ENCODE peak calls at places on chromosomes 7 and 10, in ten cellular contexts. One of them, this sample, is unnamed.

GRCh38 chr7:82158327-82158726 is 285.2 kb downstream of the CACNA2D1 start:
- DNase-seq in BJ: no peak
- DNase-seq in neural progenitor cell: no peak
- DNase-seq in RWPE1: no peak
- DNase-seq in epithelial cell of esophagus: no peak
- DNase-seq in lung: no peak
- DNase-seq in left ventricle myocardium inferior: no peak
- DNase-seq in AG10803: no peak
- DNase-seq in HCT116: no peak
- DNase-seq in astrocyte of the cerebellum: no peak
- DNase-seq in this sample: no peak

GRCh38 chr7:40921589-40922315 is 781.1 kb downstream of the INHBA start:
- DNase-seq in lung: no peak
- DNase-seq in AG10803: no peak
- DNase-seq in HCT116: no peak
- DNase-seq in astrocyte of the cerebellum: no peak
- DNase-seq in epithelial cell of esophagus: peak; percentile 50
- DNase-seq in BJ: no peak
- DNase-seq in RWPE1: no peak
- DNase-seq in left ventricle myocardium inferior: no peak
- DNase-seq in neural progenitor cell: no peak
- DNase-seq in this sample: no peak

GRCh38 chr7:100353685-100354330 is 4.1 kb upstream of the PILRB start:
- DNase-seq in left ventricle myocardium inferior: no peak
- DNase-seq in epithelial cell of esophagus: no peak
- DNase-seq in RWPE1: no peak
- DNase-seq in HCT116: no peak
- DNase-seq in lung: no peak
- DNase-seq in astrocyte of the cerebellum: no peak
- DNase-seq in BJ: no peak
- DNase-seq in neural progenitor cell: no peak
- DNase-seq in AG10803: no peak
- DNase-seq in this sample: no peak

GRCh38 chr10:28054211-28054888 is 55.5 kb upstream of the ODAD2 start:
- DNase-seq in lung: no peak
- DNase-seq in epithelial cell of esophagus: peak; percentile 69
- DNase-seq in BJ: peak; percentile 99
- DNase-seq in RWPE1: peak; percentile 63
- DNase-seq in neural progenitor cell: no peak
- DNase-seq in AG10803: peak; percentile 98
- DNase-seq in HCT116: peak; percentile 42
- DNase-seq in astrocyte of the cerebellum: peak; percentile 91
- DNase-seq in left ventricle myocardium inferior: no peak
- DNase-seq in this sample: peak; percentile 74

GRCh38 chr10:48798486-48799254 is 114.0 kb downstream of the WDFY4 start:
- DNase-seq in left ventricle myocardium inferior: no peak
- DNase-seq in BJ: peak; percentile 31
- DNase-seq in AG10803: peak; percentile 45
- DNase-seq in astrocyte of the cerebellum: no peak
- DNase-seq in RWPE1: no peak
- DNase-seq in epithelial cell of esophagus: peak; percentile 56
- DNase-seq in lung: no peak
- DNase-seq in neural progenitor cell: no peak
- DNase-seq in HCT116: no peak
- DNase-seq in this sample: no peak

GRCh38 chr7:25656581-25657026 is 428.3 kb upstream of the NPVF start:
- DNase-seq in left ventricle myocardium inferior: no peak
- DNase-seq in HCT116: no peak
- DNase-seq in AG10803: peak; percentile 79
- DNase-seq in epithelial cell of esophagus: no peak
- DNase-seq in astrocyte of the cerebellum: peak; percentile 26
- DNase-seq in RWPE1: no peak
- DNase-seq in BJ: peak; percentile 40
- DNase-seq in neural progenitor cell: no peak
- DNase-seq in lung: no peak
- DNase-seq in this sample: peak; percentile 27

GRCh38 chr10:7383442-7383841 is 27.4 kb downstream of the SFMBT2 start:
- DNase-seq in HCT116: no peak
- DNase-seq in lung: no peak
- DNase-seq in RWPE1: no peak
- DNase-seq in epithelial cell of esophagus: no peak
- DNase-seq in AG10803: no peak
- DNase-seq in left ventricle myocardium inferior: no peak
- DNase-seq in neural progenitor cell: no peak
- DNase-seq in astrocyte of the cerebellum: no peak
- DNase-seq in BJ: no peak
- DNase-seq in this sample: no peak

GRCh38 chr10:73032536-73032935 is 64.1 kb downstream of the P4HA1 start:
- DNase-seq in HCT116: no peak
- DNase-seq in neural progenitor cell: peak; percentile 73
- DNase-seq in left ventricle myocardium inferior: no peak
- DNase-seq in astrocyte of the cerebellum: no peak
- DNase-seq in epithelial cell of esophagus: no peak
- DNase-seq in RWPE1: no peak
- DNase-seq in BJ: no peak
- DNase-seq in AG10803: no peak
- DNase-seq in lung: no peak
- DNase-seq in this sample: no peak

GRCh38 chr7:108002726-108003590 is at the start of gene LAMB1:
- DNase-seq in BJ: no peak
- DNase-seq in left ventricle myocardium inferior: peak; percentile 86
- DNase-seq in neural progenitor cell: peak; percentile 90
- DNase-seq in lung: peak; percentile 51
- DNase-seq in epithelial cell of esophagus: peak; percentile 59
- DNase-seq in HCT116: no peak
- DNase-seq in astrocyte of the cerebellum: no peak
- DNase-seq in AG10803: peak; percentile 64
- DNase-seq in RWPE1: peak; percentile 82
- DNase-seq in this sample: peak; percentile 75

GRCh38 chr7:36747251-36747968 is 23.1 kb upstream of the AOAH start:
- DNase-seq in AG10803: peak; percentile 3
- DNase-seq in BJ: no peak
- DNase-seq in neural progenitor cell: no peak
- DNase-seq in left ventricle myocardium inferior: no peak
- DNase-seq in epithelial cell of esophagus: peak; percentile 16
- DNase-seq in astrocyte of the cerebellum: peak; percentile 81
- DNase-seq in RWPE1: no peak
- DNase-seq in lung: no peak
- DNase-seq in HCT116: no peak
- DNase-seq in this sample: peak; percentile 53

GRCh38 chr10:26527018-26527417 is 88.9 kb downstream of the APBB1IP start:
- DNase-seq in lung: no peak
- DNase-seq in epithelial cell of esophagus: no peak
- DNase-seq in RWPE1: no peak
- DNase-seq in neural progenitor cell: no peak
- DNase-seq in HCT116: no peak
- DNase-seq in AG10803: no peak
- DNase-seq in astrocyte of the cerebellum: no peak
- DNase-seq in BJ: no peak
- DNase-seq in left ventricle myocardium inferior: no peak
- DNase-seq in this sample: no peak

GRCh38 chr7:150686030-150686626 is 622 bp downstream of the GIMAP2 start:
- DNase-seq in lung: no peak
- DNase-seq in HCT116: no peak
- DNase-seq in RWPE1: no peak
- DNase-seq in BJ: no peak
- DNase-seq in neural progenitor cell: no peak
- DNase-seq in epithelial cell of esophagus: no peak
- DNase-seq in AG10803: no peak
- DNase-seq in astrocyte of the cerebellum: no peak
- DNase-seq in left ventricle myocardium inferior: no peak
- DNase-seq in this sample: no peak

GRCh38 chr7:7581531-7582179 is 15.0 kb downstream of the MIOS start:
- DNase-seq in lung: no peak
- DNase-seq in astrocyte of the cerebellum: no peak
- DNase-seq in BJ: no peak
- DNase-seq in neural progenitor cell: peak; percentile 77
- DNase-seq in AG10803: no peak
- DNase-seq in left ventricle myocardium inferior: no peak
- DNase-seq in HCT116: no peak
- DNase-seq in epithelial cell of esophagus: peak; percentile 8
- DNase-seq in RWPE1: no peak
- DNase-seq in this sample: no peak

GRCh38 chr10:78772986-78773530 is 295.7 kb upstream of the ZMIZ1 start:
- DNase-seq in HCT116: no peak
- DNase-seq in neural progenitor cell: no peak
- DNase-seq in RWPE1: no peak
- DNase-seq in lung: no peak
- DNase-seq in AG10803: no peak
- DNase-seq in left ventricle myocardium inferior: no peak
- DNase-seq in epithelial cell of esophagus: no peak
- DNase-seq in astrocyte of the cerebellum: no peak
- DNase-seq in BJ: no peak
- DNase-seq in this sample: no peak

GRCh38 chr10:78774614-78774998 is 294.2 kb upstream of the ZMIZ1 start:
- DNase-seq in astrocyte of the cerebellum: no peak
- DNase-seq in HCT116: no peak
- DNase-seq in epithelial cell of esophagus: peak; percentile 35
- DNase-seq in lung: no peak
- DNase-seq in RWPE1: no peak
- DNase-seq in neural progenitor cell: no peak
- DNase-seq in BJ: no peak
- DNase-seq in AG10803: peak; percentile 35
- DNase-seq in left ventricle myocardium inferior: no peak
- DNase-seq in this sample: no peak

GRCh38 chr10:78775891-78776290 is 292.9 kb upstream of the ZMIZ1 start:
- DNase-seq in lung: no peak
- DNase-seq in astrocyte of the cerebellum: no peak
- DNase-seq in RWPE1: no peak
- DNase-seq in epithelial cell of esophagus: no peak
- DNase-seq in AG10803: no peak
- DNase-seq in neural progenitor cell: no peak
- DNase-seq in left ventricle myocardium inferior: no peak
- DNase-seq in BJ: no peak
- DNase-seq in HCT116: no peak
- DNase-seq in this sample: no peak

GRCh38 chr10:78776746-78777145 is 292.0 kb upstream of the ZMIZ1 start:
- DNase-seq in epithelial cell of esophagus: no peak
- DNase-seq in lung: no peak
- DNase-seq in left ventricle myocardium inferior: no peak
- DNase-seq in AG10803: no peak
- DNase-seq in astrocyte of the cerebellum: no peak
- DNase-seq in HCT116: no peak
- DNase-seq in BJ: no peak
- DNase-seq in neural progenitor cell: no peak
- DNase-seq in RWPE1: no peak
- DNase-seq in this sample: no peak

GRCh38 chr10:78774999-78775711 is 293.6 kb upstream of the ZMIZ1 start:
- DNase-seq in RWPE1: no peak
- DNase-seq in astrocyte of the cerebellum: peak; percentile 55
- DNase-seq in neural progenitor cell: no peak
- DNase-seq in left ventricle myocardium inferior: no peak
- DNase-seq in HCT116: no peak
- DNase-seq in lung: no peak
- DNase-seq in AG10803: no peak
- DNase-seq in BJ: no peak
- DNase-seq in epithelial cell of esophagus: no peak
- DNase-seq in this sample: no peak
- TF ChIP-seq CTCF in RWPE1: no peak
- TF ChIP-seq CTCF in astrocyte of the cerebellum: no peak
- TF ChIP-seq CTCF in neural progenitor cell: no peak
- TF ChIP-seq CTCF in left ventricle myocardium inferior: no peak
- TF ChIP-seq CTCF in HCT116: no peak
- TF ChIP-seq CTCF in lung: no peak
- TF ChIP-seq CTCF in AG10803: peak; percentile 20
- TF ChIP-seq CTCF in BJ: peak; percentile 21
- TF ChIP-seq CTCF in epithelial cell of esophagus: no peak
- TF ChIP-seq CTCF in this sample: no peak

GRCh38 chr7:131020759-131021219 is 286.8 kb upstream of the KLF14 start:
- DNase-seq in neural progenitor cell: no peak
- DNase-seq in epithelial cell of esophagus: no peak
- DNase-seq in left ventricle myocardium inferior: no peak
- DNase-seq in lung: no peak
- DNase-seq in HCT116: no peak
- DNase-seq in AG10803: no peak
- DNase-seq in astrocyte of the cerebellum: no peak
- DNase-seq in BJ: no peak
- DNase-seq in RWPE1: no peak
- DNase-seq in this sample: no peak

GRCh38 chr7:131026297-131027003 is 292.4 kb upstream of the KLF14 start:
- DNase-seq in lung: no peak
- DNase-seq in BJ: no peak
- DNase-seq in HCT116: no peak
- DNase-seq in RWPE1: peak; percentile 59
- DNase-seq in AG10803: peak; percentile 83
- DNase-seq in neural progenitor cell: no peak
- DNase-seq in astrocyte of the cerebellum: no peak
- DNase-seq in left ventricle myocardium inferior: no peak
- DNase-seq in epithelial cell of esophagus: peak; percentile 89
- DNase-seq in this sample: peak; percentile 57

GRCh38 chr7:131019351-131019750 is 285.3 kb upstream of the KLF14 start:
- DNase-seq in left ventricle myocardium inferior: no peak
- DNase-seq in lung: no peak
- DNase-seq in AG10803: no peak
- DNase-seq in astrocyte of the cerebellum: no peak
- DNase-seq in HCT116: no peak
- DNase-seq in RWPE1: no peak
- DNase-seq in BJ: no peak
- DNase-seq in epithelial cell of esophagus: no peak
- DNase-seq in neural progenitor cell: no peak
- DNase-seq in this sample: no peak

GRCh38 chr7:131021460-131021859 is 287.5 kb upstream of the KLF14 start:
- DNase-seq in epithelial cell of esophagus: no peak
- DNase-seq in lung: no peak
- DNase-seq in astrocyte of the cerebellum: no peak
- DNase-seq in left ventricle myocardium inferior: no peak
- DNase-seq in neural progenitor cell: no peak
- DNase-seq in BJ: no peak
- DNase-seq in HCT116: no peak
- DNase-seq in AG10803: no peak
- DNase-seq in RWPE1: no peak
- DNase-seq in this sample: no peak

GRCh38 chr7:131021902-131022301 is 287.9 kb upstream of the KLF14 start:
- DNase-seq in neural progenitor cell: no peak
- DNase-seq in BJ: no peak
- DNase-seq in astrocyte of the cerebellum: no peak
- DNase-seq in left ventricle myocardium inferior: no peak
- DNase-seq in RWPE1: no peak
- DNase-seq in HCT116: no peak
- DNase-seq in epithelial cell of esophagus: no peak
- DNase-seq in AG10803: no peak
- DNase-seq in lung: no peak
- DNase-seq in this sample: no peak
- TF ChIP-seq CTCF in neural progenitor cell: no peak
- TF ChIP-seq CTCF in BJ: no peak
- TF ChIP-seq CTCF in astrocyte of the cerebellum: no peak
- TF ChIP-seq CTCF in left ventricle myocardium inferior: no peak
- TF ChIP-seq CTCF in RWPE1: no peak
- TF ChIP-seq CTCF in HCT116: no peak
- TF ChIP-seq CTCF in epithelial cell of esophagus: no peak
- TF ChIP-seq CTCF in AG10803: no peak
- TF ChIP-seq CTCF in lung: no peak
- TF ChIP-seq CTCF in this sample: no peak

GRCh38 chr7:44200699-44201461 is at the start of gene YKT6:
- DNase-seq in left ventricle myocardium inferior: peak; percentile 93
- DNase-seq in astrocyte of the cerebellum: peak; percentile 77
- DNase-seq in lung: peak; percentile 96
- DNase-seq in BJ: peak; percentile 65
- DNase-seq in neural progenitor cell: peak; percentile 95
- DNase-seq in HCT116: peak; percentile 94
- DNase-seq in AG10803: peak; percentile 90
- DNase-seq in epithelial cell of esophagus: peak; percentile 98
- DNase-seq in RWPE1: peak; percentile 99
- DNase-seq in this sample: peak; percentile 91
- TF ChIP-seq CTCF in left ventricle myocardium inferior: peak; percentile 74
- TF ChIP-seq CTCF in astrocyte of the cerebellum: peak; percentile 67
- TF ChIP-seq CTCF in lung: peak; percentile 30
- TF ChIP-seq CTCF in BJ: peak; percentile 46
- TF ChIP-seq CTCF in neural progenitor cell: peak; percentile 61
- TF ChIP-seq CTCF in HCT116: peak; percentile 44
- TF ChIP-seq CTCF in AG10803: peak; percentile 25
- TF ChIP-seq CTCF in epithelial cell of esophagus: peak; percentile 40
- TF ChIP-seq CTCF in RWPE1: peak; percentile 69
- TF ChIP-seq CTCF in this sample: peak; percentile 48

GRCh38 chr10:86357041-86357440 is 9.6 kb downstream of the GRID1 start:
- DNase-seq in lung: no peak
- DNase-seq in neural progenitor cell: no peak
- DNase-seq in AG10803: no peak
- DNase-seq in left ventricle myocardium inferior: no peak
- DNase-seq in epithelial cell of esophagus: no peak
- DNase-seq in astrocyte of the cerebellum: no peak
- DNase-seq in RWPE1: no peak
- DNase-seq in HCT116: no peak
- DNase-seq in BJ: no peak
- DNase-seq in this sample: no peak
- TF ChIP-seq CTCF in lung: no peak
- TF ChIP-seq CTCF in neural progenitor cell: no peak
- TF ChIP-seq CTCF in AG10803: no peak
- TF ChIP-seq CTCF in left ventricle myocardium inferior: no peak
- TF ChIP-seq CTCF in epithelial cell of esophagus: no peak
- TF ChIP-seq CTCF in astrocyte of the cerebellum: no peak
- TF ChIP-seq CTCF in RWPE1: no peak
- TF ChIP-seq CTCF in HCT116: no peak
- TF ChIP-seq CTCF in BJ: no peak
- TF ChIP-seq CTCF in this sample: no peak